ENCODE peak calls at places on chromosomes 16 and 17, in five cellular contexts. G is GM23338; P is heart left ventricle; A is Caco-2; M is CD8-positive, alpha-beta memory T cell. U is an unnamed sample.
A peak's percentile ranks its signal among the peaks of the same experiment; 100 is the strongest.

GRCh38 chr17:41678411-41678906 is 10.2 kb upstream of the EIF1 start:
- DNase-seq in G (no peak), M (no peak), P (no peak), A (no peak), U (peak; percentile 41)

GRCh38 chr16:30636599-30636998 is 14.2 kb upstream of the PRR14 start:
- DNase-seq in A (no peak), P (no peak), G (no peak), M (no peak), U (no peak)

GRCh38 chr17:35432176-35433074 is at the start of gene SLFN12:
- DNase-seq in M (peak; percentile 72), A (no peak), P (peak; percentile 63), G (peak; percentile 94), U (peak; percentile 87)

GRCh38 chr17:19262650-19263620 is 25.8 kb downstream of the EPN2 start:
- DNase-seq in M (no peak), P (no peak), G (no peak), A (no peak), U (peak; percentile 52)

GRCh38 chr17:67055811-67056745 is 11.7 kb downstream of the CACNG1 start:
- DNase-seq in A (peak; percentile 37), M (peak; percentile 33), P (no peak), G (no peak), U (no peak)

GRCh38 chr17:70968302-70968701 is 799.0 kb downstream of the KCNJ2 start:
- DNase-seq in A (no peak), P (no peak), G (no peak), M (no peak), U (no peak)

GRCh38 chr17:41446806-41447205 is 6.0 kb upstream of the KRT38 start:
- DNase-seq in M (no peak), P (no peak), A (no peak), G (no peak), U (no peak)

GRCh38 chr16:71895679-71896385 is 501 bp downstream of the IST1 start:
- DNase-seq in M (peak; percentile 66), P (peak; percentile 56), A (peak; percentile 66), G (peak; percentile 50), U (peak; percentile 68)

GRCh38 chr17:50766222-50767023 is 895 bp downstream of the ANKRD40CL start:
- DNase-seq in G (no peak), A (peak; percentile 43), P (no peak), M (no peak), U (no peak)

GRCh38 chr17:71496552-71496951 is 624.3 kb upstream of the SOX9 start:
- DNase-seq in P (no peak), A (no peak), G (no peak), M (no peak), U (no peak)

GRCh38 chr17:77496401-77496801 is 355.6 kb downstream of the SEC14L1 start:
- DNase-seq in G (no peak), A (peak; percentile 9), M (peak; percentile 41), P (peak; percentile 18), U (peak; percentile 65)

GRCh38 chr16:17633146-17633966 is 162.6 kb upstream of the XYLT1 start:
- DNase-seq in P (no peak), M (no peak), A (no peak), G (no peak), U (no peak)

GRCh38 chr17:8294361-8294760 is 839 bp downstream of the SLC25A35 start:
- DNase-seq in P (no peak), G (no peak), M (no peak), A (no peak), U (no peak)

GRCh38 chr17:82272495-82273326 is 789 bp downstream of the CSNK1D start:
- DNase-seq in A (no peak), G (peak; percentile 48), P (peak; percentile 62), M (peak; percentile 61), U (no peak)

GRCh38 chr17:47203984-47204721 is 5.0 kb upstream of the MYL4 start:
- DNase-seq in M (peak; percentile 74), P (no peak), G (no peak), A (no peak), U (no peak)

GRCh38 chr16:694863-695354 is 4.7 kb upstream of the WDR24 start:
- DNase-seq in G (no peak), M (no peak), P (no peak), A (no peak), U (no peak)

GRCh38 chr16:82741073-82741615 is 114.4 kb downstream of the CDH13 start:
- DNase-seq in A (no peak), M (no peak), G (no peak), P (no peak), U (no peak)

GRCh38 chr17:43028221-43028861 is 3.3 kb downstream of the RND2 start:
- DNase-seq in M (no peak), A (no peak), G (no peak), P (no peak), U (no peak)

GRCh38 chr17:79913451-79913850 is 74.2 kb upstream of the CBX4 start:
- DNase-seq in A (no peak), G (peak; percentile 0), M (no peak), P (no peak), U (no peak)

GRCh38 chr17:19542247-19542646 is 8.6 kb downstream of the SLC47A1 start:
- DNase-seq in A (no peak), M (no peak), G (no peak), P (no peak), U (no peak)

GRCh38 chr17:78815696-78816095 is 24.9 kb downstream of the USP36 start:
- DNase-seq in P (no peak), G (no peak), A (no peak), M (no peak), U (no peak)

DNA sequence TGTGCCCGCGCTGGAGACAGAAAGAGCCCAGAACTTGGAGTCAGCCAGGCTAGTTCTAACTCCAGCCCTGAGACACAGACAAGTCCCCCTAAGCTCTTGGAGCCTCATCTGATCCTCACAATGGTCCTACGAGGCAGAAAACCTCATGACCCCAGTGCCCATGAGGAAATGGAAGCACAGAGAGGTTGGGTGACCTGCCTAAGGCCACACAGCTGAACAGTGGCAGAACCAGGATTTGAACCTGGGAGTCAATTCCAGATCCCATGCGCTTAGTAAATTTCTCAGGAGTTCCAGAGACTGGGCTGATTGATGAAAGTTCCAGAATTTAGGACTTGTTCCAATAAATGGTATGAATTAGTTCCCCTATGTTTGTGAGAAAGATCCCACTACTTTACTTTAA is 39.0 kb upstream of the LITAF start:
- DNase-seq in G (no peak), A (no peak), P (no peak), M (no peak), U (no peak)
- H3K4me1 ChIP-seq in G (peaks cover 7% of the 10 kb centered on the region), A (peaks cover 5% of the 10 kb centered on the region), P (peaks cover 9% of the 10 kb centered on the region), M (peaks cover 58% of the 10 kb centered on the region), U (peaks cover 30% of the 10 kb centered on the region)

DNA sequence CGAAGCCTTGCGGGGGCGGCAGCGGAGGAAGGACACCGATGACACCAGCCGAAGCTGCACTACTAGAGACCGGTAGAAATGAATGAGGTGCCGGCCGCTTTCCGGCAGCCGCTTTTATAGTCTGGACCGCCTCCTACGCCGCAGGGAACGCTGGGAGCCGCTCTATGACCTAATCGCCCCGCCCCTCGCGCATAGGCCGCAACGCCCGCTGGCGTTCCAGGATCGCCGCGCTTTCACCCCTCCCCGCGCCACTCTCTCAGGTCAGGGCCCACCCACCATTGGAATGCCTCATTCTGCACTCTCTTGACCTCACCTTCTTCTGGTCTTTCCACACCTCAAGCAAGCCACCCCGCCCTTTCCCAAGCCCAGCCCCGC is at the start of gene DDX5:
- DNase-seq in G (peak; percentile 98), M (peak; percentile 99), A (peak; percentile 99), P (peak; percentile 98), U (peak; percentile 99)
- H3K36me3 ChIP-seq in G (peaks cover 52% of the 10 kb centered on the region), M (peaks cover 46% of the 10 kb centered on the region), A (peaks cover 2% of the 10 kb centered on the region), P (peaks cover 56% of the 10 kb centered on the region), U (peaks cover 65% of the 10 kb centered on the region)

DNA sequence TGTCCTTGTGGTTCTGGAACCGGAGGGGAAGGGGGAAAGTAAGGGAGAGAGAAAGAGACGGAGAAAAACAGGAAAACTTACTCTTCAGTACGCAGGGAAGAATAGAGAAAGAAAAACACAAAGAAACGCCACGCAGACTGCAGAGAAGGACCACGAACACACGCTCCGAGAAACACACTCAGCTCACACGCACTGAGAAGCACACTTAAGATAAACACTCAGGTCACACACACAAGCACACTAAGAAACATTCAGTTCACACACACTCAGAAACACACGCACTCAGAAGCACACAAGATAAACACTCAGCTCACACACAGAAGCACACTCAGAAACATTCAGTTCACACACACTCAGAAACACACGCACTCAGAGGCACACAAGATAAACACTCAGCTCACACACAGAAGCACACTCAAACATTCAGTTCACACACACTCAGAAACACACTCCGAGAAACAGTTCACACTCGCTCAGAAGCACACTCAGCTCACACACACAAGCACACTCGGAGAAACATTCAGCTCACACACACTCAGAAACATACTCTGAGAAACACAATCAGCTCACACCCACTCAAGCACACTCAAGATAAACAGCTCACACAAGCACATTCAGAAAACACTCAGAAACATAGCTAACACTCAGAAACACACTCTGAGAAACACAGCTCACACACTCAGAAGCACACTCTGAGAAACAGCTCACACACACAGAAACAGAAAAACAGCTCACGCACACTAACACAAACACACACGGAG is 754 bp downstream of the TMEM98 start:
- DNase-seq in P (no peak), G (no peak), A (no peak), M (no peak), U (no peak)
- H3K4me1 ChIP-seq in P (peaks cover 5% of the 10 kb centered on the region), G (peaks cover 25% of the 10 kb centered on the region), A (peaks cover 23% of the 10 kb centered on the region), M (peaks cover 3% of the 10 kb centered on the region), U (no peaks in the 10 kb centered on the region)

GRCh38 chr16:89764711-89765201 is 43.4 kb downstream of the ZNF276 start:
- DNase-seq in A (no peak), P (peak; percentile 58), M (peak; percentile 67), G (no peak), U (no peak)
- H3K36me3 ChIP-seq in A (peaks cover 9% of the 10 kb centered on the region), P (no peaks in the 10 kb centered on the region), M (no peaks in the 10 kb centered on the region), G (peaks cover 41% of the 10 kb centered on the region), U (no peaks in the 10 kb centered on the region)

DNA sequence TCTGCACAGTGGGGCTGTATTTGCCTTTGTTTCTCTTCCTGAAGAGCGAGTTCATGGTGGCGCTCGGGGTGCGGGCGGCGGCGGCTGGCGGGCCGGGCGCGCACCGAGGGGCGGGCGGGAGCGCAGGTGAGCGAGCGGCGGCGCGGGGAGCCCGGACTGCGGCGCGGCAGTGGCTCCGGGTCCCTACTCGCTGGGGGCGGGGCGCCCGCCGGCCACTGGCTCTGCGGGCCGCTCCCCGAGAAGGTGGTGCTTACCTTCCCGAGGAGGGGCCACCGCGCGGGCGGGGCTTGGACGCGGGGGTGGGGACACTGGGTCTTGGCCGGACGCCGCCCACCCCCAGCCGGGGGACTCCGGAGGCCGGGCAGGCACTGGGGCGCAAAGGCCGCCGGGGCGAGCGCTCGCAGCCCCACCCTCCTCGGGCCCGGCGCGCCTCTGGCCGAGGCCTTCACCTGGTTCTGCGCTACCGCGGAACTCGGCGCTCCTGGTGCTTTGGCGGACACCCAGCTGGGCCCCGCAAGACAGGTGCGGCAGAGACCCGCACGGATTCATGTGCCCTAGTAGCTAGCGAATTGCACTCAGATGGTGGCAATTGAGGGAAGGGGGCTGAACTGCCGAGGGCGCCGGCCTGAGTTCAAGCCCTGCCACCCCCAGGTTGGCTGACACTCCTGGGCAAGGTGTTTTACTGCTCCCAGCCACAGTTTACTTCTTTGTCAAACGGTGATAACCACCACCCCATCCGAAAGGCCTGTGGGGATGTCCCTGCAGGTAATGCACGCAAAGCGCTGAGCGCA is at the start of gene PPL:
- DNase-seq in M (no peak), P (peak; percentile 82), G (peak; percentile 98), A (peak; percentile 96), U (peak; percentile 89)
- H3K4me1 ChIP-seq in M (no peaks in the 10 kb centered on the region), P (peaks cover 14% of the 10 kb centered on the region), G (peaks cover 11% of the 10 kb centered on the region), A (peaks cover 17% of the 10 kb centered on the region), U (peaks cover 25% of the 10 kb centered on the region)

GRCh38 chr17:2688351-2689342 is 22.9 kb downstream of the CLUH start:
- DNase-seq in P (peak; percentile 33), M (no peak), G (no peak), A (peak; percentile 47), U (peak; percentile 72)
- H3K36me3 ChIP-seq in P (peaks cover 49% of the 10 kb centered on the region), M (no peaks in the 10 kb centered on the region), G (no peaks in the 10 kb centered on the region), A (no peaks in the 10 kb centered on the region), U (peaks cover 30% of the 10 kb centered on the region)